ENCODE peak calls at places on chromosomes 4 and X, in eight cellular contexts. B, P, S, E, O, A, Y and G are unnamed samples.

GRCh38 chrX:63761639-63762038 is 23.4 kb downstream of the ARHGEF9 start:
- DNase-seq in B (no peak), P (no peak), S (no peak), E (peak), O (no peak), A (no peak), Y (no peak), G (no peak)

GRCh38 chr4:188930822-188931221 is 791.6 kb downstream of the TRIML1 start:
- DNase-seq in B (no peak), P (no peak), S (no peak), E (no peak), O (no peak), A (peak), Y (peak), G (no peak)

GRCh38 chr4:6955261-6955911 is 45.8 kb downstream of the TBC1D14 start:
- DNase-seq in B (no peak), P (no peak), S (no peak), E (no peak), O (no peak), A (no peak), Y (no peak), G (no peak)

GRCh38 chr4:107050525-107051135 is 14.5 kb upstream of the DKK2 start:
- DNase-seq in B (no peak), P (no peak), S (no peak), E (no peak), O (peak), A (peak), Y (peak), G (no peak)

GRCh38 chr4:35325908-35326453 is 918.3 kb downstream of the ARAP2 start:
- DNase-seq in B (no peak), P (no peak), S (peak), E (peak), O (no peak), A (no peak), Y (no peak), G (no peak)

GRCh38 chr4:142660728-142661127 is 185.4 kb downstream of the INPP4B start:
- DNase-seq in B (no peak), P (no peak), S (no peak), E (no peak), O (no peak), A (no peak), Y (no peak), G (no peak)

GRCh38 chr4:173257732-173258717 is 76.1 kb downstream of the HMGB2 start:
- DNase-seq in B (peak), P (no peak), S (peak), E (peak), O (peak), A (peak), Y (peak), G (no peak)

GRCh38 chrX:149721778-149722177 is 9.9 kb downstream of the MAGEA11 start:
- DNase-seq in B (no peak), P (no peak), S (no peak), E (no peak), O (no peak), A (no peak), Y (no peak), G (no peak)

GRCh38 chr4:164955107-164955805 is 22.2 kb downstream of the TRIM61 start:
- DNase-seq in B (no peak), P (no peak), S (no peak), E (no peak), O (no peak), A (no peak), Y (no peak), G (no peak)

GRCh38 chr4:41712413-41712812 is 36.1 kb downstream of the PHOX2B start:
- DNase-seq in B (no peak), P (no peak), S (no peak), E (no peak), O (no peak), A (no peak), Y (no peak), G (no peak)

GRCh38 chrX:57573754-57574153 is 18.1 kb upstream of the ZXDB start:
- DNase-seq in B (no peak), P (no peak), S (no peak), E (peak), O (no peak), A (peak), Y (peak), G (no peak)

GRCh38 chr4:159428975-159429692 is 326.3 kb downstream of the RAPGEF2 start:
- DNase-seq in B (no peak), P (no peak), S (no peak), E (peak), O (no peak), A (peak), Y (no peak), G (no peak)

GRCh38 chr4:54063224-54063623 is 1.2 kb downstream of the CHIC2 start:
- DNase-seq in B (no peak), P (no peak), S (no peak), E (peak), O (peak), A (peak), Y (no peak), G (no peak)

GRCh38 chr4:519885-520595 is 21.0 kb downstream of the PIGG start:
- DNase-seq in B (no peak), P (no peak), S (no peak), E (no peak), O (no peak), A (no peak), Y (no peak), G (no peak)

GRCh38 chr4:153643406-153644016 is 40.6 kb upstream of the TLR2 start:
- DNase-seq in B (peak), P (peak), S (peak), E (peak), O (peak), A (peak), Y (peak), G (no peak)

GRCh38 chr4:131006388-131006787 is 1910.4 kb downstream of the C4orf33 start:
- DNase-seq in B (no peak), P (no peak), S (no peak), E (no peak), O (no peak), A (no peak), Y (peak), G (no peak)

GRCh38 chr4:186617921-186618320 is 62.6 kb upstream of the MTNR1A start:
- DNase-seq in B (no peak), P (no peak), S (no peak), E (no peak), O (peak), A (no peak), Y (no peak), G (no peak)

GRCh38 chr4:18071894-18072293 is 50.3 kb upstream of the LCORL start:
- DNase-seq in B (no peak), P (no peak), S (no peak), E (no peak), O (no peak), A (no peak), Y (no peak), G (no peak)

GRCh38 chrX:71366674-71367256 is 608 bp downstream of the TAF1 start:
- DNase-seq in B (peak), P (no peak), S (peak), E (peak), O (no peak), A (peak), Y (peak), G (peak)

GRCh38 chrX:115561605-115562491 is 874 bp downstream of the PLS3 start:
- DNase-seq in B (no peak), P (peak), S (peak), E (no peak), O (no peak), A (peak), Y (peak), G (no peak)

GRCh38 chr4:105715692-105716278 is 7.2 kb downstream of the GSTCD start:
- DNase-seq in B (no peak), P (peak), S (peak), E (no peak), O (peak), A (peak), Y (no peak), G (no peak)

GRCh38 chrX:116378961-116379360 is 57.4 kb upstream of the SLC6A14 start:
- DNase-seq in B (no peak), P (no peak), S (no peak), E (no peak), O (no peak), A (no peak), Y (no peak), G (no peak)

GRCh38 chr4:99754756-99755155 is 61.9 kb upstream of the DAPP1 start:
- DNase-seq in B (no peak), P (no peak), S (no peak), E (no peak), O (no peak), A (no peak), Y (no peak), G (no peak)

GRCh38 chr4:2260336-2261109 is 1.4 kb downstream of the MXD4 start:
- DNase-seq in B (no peak), P (no peak), S (no peak), E (no peak), O (no peak), A (no peak), Y (no peak), G (no peak)

GRCh38 chr4:132592850-132593249 is 556.2 kb upstream of the PCDH10 start:
- DNase-seq in B (no peak), P (no peak), S (no peak), E (no peak), O (no peak), A (no peak), Y (no peak), G (no peak)

GRCh38 chr4:150582101-150582565 is at the start of gene MAB21L2:
- DNase-seq in B (no peak), P (no peak), S (no peak), E (no peak), O (no peak), A (peak), Y (peak), G (no peak)

GRCh38 chr4:41281038-41281634 is 24.4 kb downstream of the UCHL1 start:
- DNase-seq in B (peak), P (peak), S (peak), E (peak), O (peak), A (peak), Y (peak), G (no peak)

GRCh38 chr4:122652379-122652778 is 31.5 kb upstream of the IL21 start:
- DNase-seq in B (peak), P (no peak), S (no peak), E (peak), O (peak), A (peak), Y (peak), G (no peak)

GRCh38 chr4:156901871-156902270 is 69.7 kb downstream of the PDGFC start:
- DNase-seq in B (no peak), P (no peak), S (no peak), E (no peak), O (no peak), A (no peak), Y (no peak), G (no peak)